ENCODE peak calls at places on chromosomes 4 and X, in four cellular contexts. R is H1, D is K562, P is GM12891. U is an unnamed sample.
A peak's percentile ranks its signal among the peaks of the same experiment; 100 is the strongest.

GRCh38 chr4:176507845-176508533 is 188.2 kb downstream of the SPCS3 start:
- DNase-seq in R (no peak), D (no peak), P (no peak), U (no peak)

GRCh38 chr4:39062094-39062493 is at the start of gene KLHL5:
- DNase-seq in R (no peak), D (no peak), P (no peak), U (no peak)

GRCh38 chrX:19687395-19687794 is 172.1 kb upstream of the MAP3K15 start:
- DNase-seq in R (no peak), D (no peak), P (no peak), U (no peak)

GRCh38 chr4:138938371-138938699 is 77.2 kb upstream of the NOCT start:
- DNase-seq in R (no peak), D (no peak), P (no peak), U (no peak)

GRCh38 chr4:169025184-169025583 is 15.1 kb upstream of the CBR4 start:
- DNase-seq in R (no peak), D (no peak), P (no peak), U (no peak)

GRCh38 chr4:70365479-70365878 is 4.9 kb downstream of the SMR3A start:
- DNase-seq in R (no peak), D (no peak), P (no peak), U (no peak)

GRCh38 chrX:120305531-120306145 is 5.6 kb downstream of the TMEM255A start:
- DNase-seq in R (no peak), D (peak; percentile 7), P (no peak), U (no peak)

GRCh38 chr4:10728016-10728415 is 43.4 kb upstream of the CLNK start:
- DNase-seq in R (no peak), D (no peak), P (no peak), U (no peak)

GRCh38 chrX:101462892-101463291 is 22.4 kb upstream of the ARMCX4 start:
- DNase-seq in R (no peak), D (no peak), P (no peak), U (no peak)

GRCh38 chrX:139207655-139208054 is 322.9 kb upstream of the F9 start:
- DNase-seq in R (no peak), D (peak; percentile 17), P (no peak), U (no peak)

GRCh38 chr4:168743576-168743975 is 246.7 kb downstream of the PALLD start:
- DNase-seq in R (no peak), D (no peak), P (no peak), U (no peak)

GRCh38 chrX:116246261-116246660 is 75.7 kb downstream of the AGTR2 start:
- DNase-seq in R (no peak), D (no peak), P (no peak), U (no peak)

GRCh38 chr4:151864068-151864467 is 103.3 kb upstream of the GATB start:
- DNase-seq in R (no peak), D (no peak), P (no peak), U (no peak)

GRCh38 chr4:89769856-89770255 is 67.1 kb downstream of the SNCA start:
- DNase-seq in R (no peak), D (no peak), P (no peak), U (no peak)

GRCh38 chr4:86972997-86973396 is 38.2 kb downstream of the AFF1 start:
- DNase-seq in R (no peak), D (no peak), P (no peak), U (no peak)

GRCh38 chr4:74125072-74125471 is 26.1 kb upstream of the CXCL2 start:
- DNase-seq in R (no peak), D (no peak), P (no peak), U (no peak)

GRCh38 chr4:74118600-74119351 is 19.8 kb upstream of the CXCL2 start:
- DNase-seq in R (no peak), D (no peak), P (no peak), U (no peak)

GRCh38 chr4:74120086-74120485 is 21.1 kb upstream of the CXCL2 start:
- DNase-seq in R (no peak), D (no peak), P (no peak), U (no peak)

GRCh38 chr4:74121643-74122579 is 22.9 kb upstream of the CXCL2 start:
- DNase-seq in R (no peak), D (no peak), P (no peak), U (no peak)

GRCh38 chr4:74123065-74123728 is 24.2 kb upstream of the CXCL2 start:
- DNase-seq in R (no peak), D (no peak), P (no peak), U (no peak)
- TF ChIP-seq TAF1 in R (no peak), D (no peak), P (no peak), U (no peak)

GRCh38 chrX:136147320-136147901 is at the start of gene FHL1:
- DNase-seq in R (no peak), D (peak; percentile 85), P (peak; percentile 27), U (peak; percentile 32)
- TF ChIP-seq POLR2AphosphoS5 in R (no peak), D (no peak), P (no peak), U (no peak)

DNA sequence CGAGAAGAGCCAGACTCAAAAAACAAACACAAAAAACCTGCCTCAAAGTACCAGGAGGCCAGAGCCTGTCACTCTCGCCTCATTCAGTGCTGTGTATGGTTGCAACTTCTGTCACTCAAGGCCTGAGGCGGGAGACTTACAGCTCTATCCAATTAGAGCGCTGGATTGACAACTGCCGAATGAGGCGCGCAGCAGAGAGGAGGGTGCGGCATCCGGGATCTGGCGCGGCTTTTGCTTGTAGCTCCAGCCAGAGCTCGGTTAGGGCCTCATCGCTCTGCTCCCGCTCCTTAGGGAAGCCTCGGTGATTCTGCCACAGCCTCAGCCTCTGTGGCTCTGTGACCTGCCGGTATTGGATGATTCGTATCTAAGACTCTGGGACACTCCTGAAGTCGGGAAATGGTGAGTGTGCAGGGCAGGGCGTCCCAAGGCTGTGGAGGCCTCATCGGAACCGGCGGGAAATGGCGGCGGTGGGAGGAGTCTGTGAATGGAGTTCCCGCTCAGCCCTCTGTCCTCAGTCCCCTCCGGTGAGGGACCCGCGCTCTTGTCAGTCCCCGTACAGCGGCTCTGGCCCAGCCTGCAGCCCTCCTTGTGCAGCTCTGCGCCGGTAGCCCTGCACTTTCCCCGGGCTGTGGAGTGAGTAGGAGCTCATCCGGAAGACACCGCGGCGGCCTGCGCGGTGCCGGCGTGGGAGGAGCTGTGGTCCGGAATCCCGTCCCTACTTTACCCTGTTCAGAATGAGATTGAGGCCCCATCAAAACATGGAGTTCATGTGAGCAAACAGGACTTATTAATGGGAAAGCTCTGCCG is at the start of gene ZNF718:
- DNase-seq in R (peak; percentile 92), D (peak; percentile 90), P (peak; percentile 76), U (peak; percentile 58)
- TF ChIP-seq TAF1 in R (peak; percentile 98), D (peak; percentile 71), P (peak; percentile 73), U (peak; percentile 26)

DNA sequence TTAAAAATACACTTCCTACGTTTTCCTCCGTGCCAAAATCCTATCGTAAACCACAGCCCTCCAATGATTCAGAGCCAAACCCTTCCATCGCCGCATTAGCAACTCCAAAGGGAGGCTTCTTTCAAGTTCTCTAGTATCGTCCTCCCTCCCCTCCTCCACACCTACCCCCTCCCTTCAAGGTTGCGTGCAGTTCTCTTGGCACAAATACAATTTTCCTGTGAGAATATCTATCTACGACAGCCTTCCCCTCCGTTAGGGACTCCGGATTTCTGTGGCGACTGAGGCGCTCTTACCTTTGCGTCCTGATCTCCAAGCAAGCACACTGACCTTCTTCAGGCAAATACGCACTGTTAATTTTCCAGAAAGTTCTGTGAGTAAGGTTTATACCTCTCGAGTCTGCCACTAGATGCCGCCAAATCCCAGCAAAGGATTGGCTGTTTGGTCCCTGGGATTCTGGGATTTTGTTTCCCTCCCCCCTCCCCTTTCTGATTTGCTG is 1.2 kb upstream of the MORF4L2 start:
- DNase-seq in R (peak; percentile 34), D (peak; percentile 48), P (no peak), U (no peak)
- TF ChIP-seq POLR2AphosphoS5 in R (peak; percentile 49), D (peak; percentile 14), P (no peak), U (no peak)

GRCh38 chrX:46258356-46258755 is 286.9 kb downstream of the ZNF674 start:
- DNase-seq in R (no peak), D (no peak), P (no peak), U (no peak)
- TF ChIP-seq TAF1 in R (no peak), D (no peak), P (no peak), U (no peak)

DNA sequence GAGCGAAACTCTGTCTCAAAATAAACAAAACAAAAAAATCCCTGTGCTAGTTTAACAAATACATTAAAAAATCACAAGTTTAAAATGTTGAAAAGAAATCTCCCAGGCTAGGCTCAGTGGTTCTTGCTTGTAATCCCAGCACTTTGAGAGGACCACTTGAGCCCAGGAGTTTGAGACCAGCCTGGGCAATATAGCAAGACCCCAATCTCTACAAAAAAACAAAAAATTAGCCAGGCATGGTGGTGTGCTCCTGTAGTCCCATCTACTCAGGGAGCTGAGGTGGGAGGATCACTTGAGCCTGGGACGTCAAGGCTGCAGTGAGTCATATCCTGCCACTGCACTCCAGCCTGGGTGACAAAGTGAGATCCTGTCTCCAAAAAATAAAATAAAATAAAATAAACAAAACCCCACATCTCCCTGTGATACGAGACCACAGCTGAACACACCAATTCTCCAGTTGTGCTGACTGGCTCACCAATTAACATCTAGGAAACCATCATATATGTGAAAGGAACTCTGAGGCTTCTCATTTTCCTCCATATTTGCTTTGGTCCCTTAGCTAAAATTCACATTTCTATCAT is 7.3 kb downstream of the RPS4X start:
- DNase-seq in R (no peak), D (no peak), P (no peak), U (no peak)
- TF ChIP-seq POLR2AphosphoS5 in R (no peak), D (peak; percentile 34), P (no peak), U (no peak)

DNA sequence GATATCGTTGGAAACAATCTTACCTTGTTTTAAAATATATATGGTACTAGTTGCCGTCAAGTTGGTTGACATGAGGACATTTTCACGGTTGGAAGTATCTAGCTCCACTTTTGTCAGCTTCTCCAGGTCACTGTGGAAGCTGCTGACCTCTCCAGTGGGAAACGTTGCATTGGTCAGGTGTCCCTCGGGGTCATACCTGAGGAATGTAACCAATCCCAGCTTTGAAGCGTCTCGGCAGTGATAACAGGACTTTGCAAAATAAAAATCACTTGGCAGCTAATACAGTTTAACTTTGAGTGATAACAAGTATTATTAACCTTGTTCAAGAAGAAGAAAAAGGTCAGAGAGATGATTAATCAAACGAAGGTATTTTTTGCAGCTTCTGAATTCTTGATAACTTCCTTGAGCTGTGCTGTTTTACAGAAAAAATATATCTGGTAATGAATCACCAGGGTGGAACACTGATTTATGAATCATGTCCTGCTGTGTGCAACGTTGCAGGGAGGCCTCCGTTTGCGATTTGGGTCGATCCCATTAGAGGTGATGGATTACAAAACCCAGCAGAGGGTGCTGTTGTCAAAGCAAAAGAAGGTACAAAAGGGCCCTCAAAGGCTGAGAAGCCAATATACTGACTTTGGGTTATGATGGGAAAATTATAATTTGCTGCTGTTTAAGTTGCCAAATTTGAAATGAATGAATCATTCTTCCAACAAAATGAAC is 60.1 kb downstream of the SH2D1A start:
- DNase-seq in R (no peak), D (peak; percentile 38), P (peak; percentile 22), U (peak; percentile 21)
- TF ChIP-seq TAF1 in R (no peak), D (no peak), P (no peak), U (no peak)

GRCh38 chr4:184439386-184439785 is 35.0 kb downstream of the IRF2 start:
- DNase-seq in R (no peak), D (no peak), P (no peak), U (no peak)

GRCh38 chr4:184440593-184441358 is 33.6 kb downstream of the IRF2 start:
- DNase-seq in R (no peak), D (no peak), P (no peak), U (no peak)

GRCh38 chr4:184443318-184443717 is 31.0 kb downstream of the IRF2 start:
- DNase-seq in R (no peak), D (no peak), P (no peak), U (no peak)

GRCh38 chr4:184439856-184440592 is 34.3 kb downstream of the IRF2 start:
- DNase-seq in R (no peak), D (no peak), P (no peak), U (no peak)

GRCh38 chr4:184441461-184442392 is 32.6 kb downstream of the IRF2 start:
- DNase-seq in R (no peak), D (no peak), P (no peak), U (no peak)
- TF ChIP-seq POLR2AphosphoS5 in R (no peak), D (no peak), P (no peak), U (no peak)